ENCODE peak calls at places on chromosomes 7 and 10, in four cellular contexts. L, H, A and U are unnamed samples.

GRCh38 chr7:34320926-34321609 is 336.9 kb upstream of the NPSR1 start:
- DNase-seq in A (peak; percentile 40), L (peak; percentile 77), H (peak; percentile 80), U (peak; percentile 73)

GRCh38 chr7:95798401-95798930 is 26.1 kb downstream of the DYNC1I1 start:
- DNase-seq in A (no peak), H (peak; percentile 3), L (no peak), U (no peak)

GRCh38 chr10:129609551-129609950 is 142.5 kb downstream of the MGMT start:
- DNase-seq in L (no peak), A (no peak), H (no peak), U (no peak)

GRCh38 chr7:157540020-157540419 is 203.2 kb downstream of the DNAJB6 start:
- DNase-seq in L (no peak), A (no peak), H (no peak), U (no peak)

GRCh38 chr7:117538053-117538452 is 58.2 kb downstream of the CFTR start:
- DNase-seq in L (no peak), A (no peak), H (no peak), U (no peak)

GRCh38 chr7:142279616-142280015 is 21.8 kb upstream of the PRSS58 start:
- DNase-seq in H (no peak), L (no peak), A (no peak), U (no peak)

GRCh38 chr10:75399461-75400162 is 2.0 kb downstream of the ZNF503 start:
- DNase-seq in L (peak; percentile 75), H (peak; percentile 87), A (peak; percentile 65), U (peak; percentile 71)

GRCh38 chr10:83680470-83680891 is 458.8 kb upstream of the GHITM start:
- DNase-seq in A (no peak), L (peak; percentile 72), H (no peak), U (no peak)

GRCh38 chr7:96026606-96027005 is 254.3 kb downstream of the DYNC1I1 start:
- DNase-seq in A (no peak), H (no peak), L (no peak), U (no peak)

GRCh38 chr10:79299397-79300370 is 47.6 kb upstream of the PPIF start:
- DNase-seq in L (no peak), H (peak; percentile 80), A (no peak), U (no peak)

GRCh38 chr10:87605656-87606308 is 53.9 kb upstream of the PAPSS2 start:
- DNase-seq in H (peak; percentile 52), A (no peak), L (no peak), U (peak; percentile 38)

GRCh38 chr7:155764432-155764798 is 47.8 kb downstream of the SHH start:
- DNase-seq in L (peak; percentile 46), A (no peak), H (no peak), U (no peak)

GRCh38 chr7:99791021-99791420 is 7.0 kb upstream of the CYP3A4 start:
- DNase-seq in A (no peak), L (no peak), H (no peak), U (peak; percentile 84)

GRCh38 chr7:139571651-139572050 is 48.2 kb downstream of the CLEC2L start:
- DNase-seq in L (no peak), A (no peak), H (no peak), U (no peak)